ENCODE peak calls at places on chromosomes 7 and 10, in six cellular contexts. L, Y, H, G, O and P are unnamed samples.

GRCh38 chr7:31948041-31948440 is 122.2 kb downstream of the PDE1C start:
- DNase-seq in L (no peak), Y (no peak), H (no peak), G (peak), O (no peak), P (no peak)

GRCh38 chr10:90378524-90379076 is 479.2 kb downstream of the HTR7 start:
- DNase-seq in L (no peak), Y (no peak), H (no peak), G (no peak), O (no peak), P (no peak)

GRCh38 chr7:119197872-119198527 is 973.5 kb downstream of the ANKRD7 start:
- DNase-seq in L (peak), Y (peak), H (peak), G (peak), O (peak), P (peak)

GRCh38 chr10:15043674-15044073 is at the start of gene OLAH:
- DNase-seq in L (no peak), Y (no peak), H (no peak), G (no peak), O (no peak), P (no peak)

GRCh38 chr10:49268185-49268584 is 30.8 kb upstream of the C10orf71 start:
- DNase-seq in L (no peak), Y (no peak), H (no peak), G (no peak), O (no peak), P (peak)

GRCh38 chr10:43284341-43284910 is 17.6 kb upstream of the RASGEF1A start:
- DNase-seq in L (no peak), Y (no peak), H (no peak), G (no peak), O (no peak), P (peak)

GRCh38 chr10:99976886-99977391 is 32.8 kb downstream of the DNMBP start:
- DNase-seq in L (no peak), Y (peak), H (no peak), G (no peak), O (no peak), P (no peak)

GRCh38 chr10:4826788-4827324 is 849 bp downstream of the AKR1E2 start:
- DNase-seq in L (no peak), Y (no peak), H (no peak), G (no peak), O (no peak), P (no peak)

GRCh38 chr10:23338155-23338828 is 6.3 kb downstream of the C10orf67 start:
- DNase-seq in L (no peak), Y (peak), H (no peak), G (peak), O (no peak), P (no peak)

GRCh38 chr7:22356855-22357310 is at the start of gene RAPGEF5:
- DNase-seq in L (no peak), Y (peak), H (no peak), G (no peak), O (no peak), P (peak)

GRCh38 chr7:30474893-30475292 is 3.7 kb downstream of the NOD1 start:
- DNase-seq in L (no peak), Y (no peak), H (no peak), G (no peak), O (no peak), P (no peak)

GRCh38 chr10:33460461-33461294 is 126.2 kb upstream of the NRP1 start:
- DNase-seq in L (no peak), Y (no peak), H (no peak), G (no peak), O (no peak), P (no peak)

GRCh38 chr10:59606551-59606961 is 103.1 kb downstream of the SLC16A9 start:
- DNase-seq in L (no peak), Y (no peak), H (no peak), G (no peak), O (no peak), P (no peak)

DNA sequence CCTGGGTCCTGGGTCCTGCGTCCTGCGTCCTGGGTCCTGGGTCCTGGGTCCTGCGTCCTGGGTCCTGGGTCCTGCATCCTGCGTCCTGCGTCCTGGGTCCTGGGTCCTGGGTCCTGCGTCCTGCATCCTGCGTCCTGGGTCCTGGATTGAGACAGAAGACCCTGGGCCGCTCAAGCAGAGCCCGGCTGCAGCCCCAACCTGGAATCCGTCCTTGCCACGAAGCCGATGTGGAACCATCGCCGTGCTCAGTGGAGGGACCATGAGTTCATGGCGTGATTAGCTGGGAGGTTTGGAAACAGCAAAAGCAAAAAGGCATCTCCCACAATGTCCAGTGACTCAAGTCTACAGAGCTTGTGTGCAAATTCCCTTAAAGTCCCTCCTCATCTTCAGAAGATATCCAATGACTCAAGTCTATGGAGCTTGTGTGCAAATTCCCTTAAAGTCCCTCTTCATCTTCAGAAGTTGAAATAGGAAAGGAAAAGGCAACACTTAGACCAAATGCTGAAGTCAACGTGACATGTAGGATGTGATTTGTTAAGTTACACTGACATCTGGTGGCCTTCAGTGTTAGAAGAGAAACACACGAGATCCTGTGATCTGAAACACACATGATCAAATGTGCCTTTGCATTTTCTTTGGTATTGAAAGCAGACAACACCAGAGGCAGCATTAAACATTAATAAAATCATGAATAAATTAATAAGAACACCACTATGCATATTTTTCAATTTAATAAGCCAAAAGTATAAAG is 179.9 kb downstream of the PTPRN2 start:
- DNase-seq in L (peak), Y (peak), H (no peak), G (peak), O (no peak), P (peak)
- TF ChIP-seq JUND in L (no peak), Y (no peak), H (no peak), G (no peak), O (no peak), P (no peak)

DNA sequence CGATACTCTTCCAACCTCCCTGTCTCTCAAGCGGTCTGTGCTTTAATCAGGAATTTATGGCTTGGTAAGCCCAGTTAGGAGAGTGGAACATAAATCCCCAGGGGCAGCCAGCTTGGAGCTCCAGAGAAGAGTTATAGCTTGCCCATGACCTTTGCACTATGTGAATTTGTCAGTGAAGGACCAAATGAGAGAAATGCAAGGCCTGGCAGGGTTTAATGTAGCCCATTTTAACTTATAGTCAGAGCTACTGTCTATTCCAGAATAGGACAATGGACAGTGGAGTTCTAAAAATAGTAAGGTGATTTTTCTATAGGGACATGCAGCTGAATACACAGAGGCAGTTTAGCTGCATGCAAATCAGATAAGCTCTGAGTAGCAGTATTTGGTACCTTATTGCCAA is 142.6 kb upstream of the CAV2 start:
- DNase-seq in L (no peak), Y (no peak), H (no peak), G (no peak), O (no peak), P (peak)
- TF ChIP-seq JUND in L (no peak), Y (no peak), H (no peak), G (no peak), O (no peak), P (no peak)

GRCh38 chr10:93473804-93474472 is 8.2 kb downstream of the MYOF start:
- DNase-seq in L (no peak), Y (no peak), H (no peak), G (no peak), O (no peak), P (no peak)

GRCh38 chr10:93469454-93469853 is 12.7 kb downstream of the MYOF start:
- DNase-seq in L (no peak), Y (no peak), H (no peak), G (no peak), O (no peak), P (peak)

GRCh38 chr10:93473161-93473560 is 9.0 kb downstream of the MYOF start:
- DNase-seq in L (no peak), Y (no peak), H (no peak), G (no peak), O (no peak), P (no peak)

GRCh38 chr10:93468532-93469213 is 13.5 kb downstream of the MYOF start:
- DNase-seq in L (no peak), Y (peak), H (no peak), G (peak), O (no peak), P (no peak)

DNA sequence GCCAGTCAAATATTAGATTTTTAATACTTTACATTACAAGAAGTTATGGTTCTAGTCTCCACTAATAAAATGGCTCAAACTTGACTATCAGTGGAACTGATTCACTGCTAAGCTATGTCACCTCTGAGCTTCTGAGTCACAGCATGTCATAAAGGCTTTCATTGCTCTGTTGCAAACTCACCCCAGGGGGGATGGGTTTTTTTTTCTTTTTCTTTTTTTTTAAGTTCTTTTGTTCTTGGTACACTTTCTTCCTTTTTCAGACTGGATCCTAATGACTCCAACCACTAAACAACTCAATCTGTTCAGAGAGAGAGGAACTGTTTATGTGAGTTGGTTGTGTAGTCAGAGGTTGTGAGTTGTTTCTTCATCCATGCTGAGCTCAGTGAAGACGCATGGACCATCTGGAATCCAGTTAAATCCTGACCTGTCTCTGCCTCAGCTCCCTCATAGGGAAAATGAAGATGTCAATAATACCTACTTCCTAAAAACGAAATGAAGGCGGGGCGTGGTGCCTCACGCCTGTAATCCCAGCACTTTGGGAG is 11.0 kb downstream of the MYOF start:
- DNase-seq in L (no peak), Y (peak), H (no peak), G (peak), O (no peak), P (no peak)
- TF ChIP-seq JUND in L (no peak), Y (no peak), H (peak), G (no peak), O (no peak), P (no peak)

GRCh38 chr10:76286536-76286935 is 855.1 kb downstream of the LRMDA start:
- DNase-seq in L (no peak), Y (no peak), H (no peak), G (no peak), O (no peak), P (no peak)

GRCh38 chr10:76296885-76297775 is 865.7 kb downstream of the LRMDA start:
- DNase-seq in L (no peak), Y (no peak), H (no peak), G (no peak), O (no peak), P (no peak)

GRCh38 chr10:76287856-76288255 is 856.4 kb downstream of the LRMDA start:
- DNase-seq in L (no peak), Y (no peak), H (no peak), G (no peak), O (no peak), P (no peak)

GRCh38 chr10:76291175-76291574 is 859.8 kb downstream of the LRMDA start:
- DNase-seq in L (no peak), Y (no peak), H (no peak), G (no peak), O (no peak), P (no peak)
- TF ChIP-seq JUND in L (no peak), Y (no peak), H (no peak), G (no peak), O (no peak), P (no peak)

GRCh38 chr10:54124209-54124890 is 676.7 kb downstream of the PCDH15 start:
- DNase-seq in L (no peak), Y (no peak), H (no peak), G (no peak), O (no peak), P (no peak)
- TF ChIP-seq JUND in L (no peak), Y (no peak), H (no peak), G (no peak), O (no peak), P (no peak)

GRCh38 chr7:130274983-130275649 is 8.5 kb downstream of the CPA2 start:
- DNase-seq in L (no peak), Y (no peak), H (no peak), G (no peak), O (no peak), P (no peak)

GRCh38 chr7:130276796-130277762 is 10.4 kb downstream of the CPA2 start:
- DNase-seq in L (no peak), Y (no peak), H (no peak), G (no peak), O (no peak), P (no peak)

GRCh38 chr7:130278892-130279690 is 12.4 kb downstream of the CPA2 start:
- DNase-seq in L (no peak), Y (no peak), H (no peak), G (no peak), O (no peak), P (no peak)

GRCh38 chr7:130275826-130276291 is 9.2 kb downstream of the CPA2 start:
- DNase-seq in L (no peak), Y (no peak), H (no peak), G (no peak), O (no peak), P (no peak)

GRCh38 chr7:130277763-130278643 is 11.3 kb downstream of the CPA2 start:
- DNase-seq in L (peak), Y (peak), H (no peak), G (peak), O (no peak), P (peak)
- TF ChIP-seq JUND in L (peak), Y (no peak), H (peak), G (no peak), O (no peak), P (no peak)

GRCh38 chr10:76303682-76304316 is 872.4 kb downstream of the LRMDA start:
- DNase-seq in L (peak), Y (peak), H (peak), G (peak), O (no peak), P (peak)
- TF ChIP-seq JUND in L (no peak), Y (no peak), H (no peak), G (no peak), O (no peak), P (no peak)

DNA sequence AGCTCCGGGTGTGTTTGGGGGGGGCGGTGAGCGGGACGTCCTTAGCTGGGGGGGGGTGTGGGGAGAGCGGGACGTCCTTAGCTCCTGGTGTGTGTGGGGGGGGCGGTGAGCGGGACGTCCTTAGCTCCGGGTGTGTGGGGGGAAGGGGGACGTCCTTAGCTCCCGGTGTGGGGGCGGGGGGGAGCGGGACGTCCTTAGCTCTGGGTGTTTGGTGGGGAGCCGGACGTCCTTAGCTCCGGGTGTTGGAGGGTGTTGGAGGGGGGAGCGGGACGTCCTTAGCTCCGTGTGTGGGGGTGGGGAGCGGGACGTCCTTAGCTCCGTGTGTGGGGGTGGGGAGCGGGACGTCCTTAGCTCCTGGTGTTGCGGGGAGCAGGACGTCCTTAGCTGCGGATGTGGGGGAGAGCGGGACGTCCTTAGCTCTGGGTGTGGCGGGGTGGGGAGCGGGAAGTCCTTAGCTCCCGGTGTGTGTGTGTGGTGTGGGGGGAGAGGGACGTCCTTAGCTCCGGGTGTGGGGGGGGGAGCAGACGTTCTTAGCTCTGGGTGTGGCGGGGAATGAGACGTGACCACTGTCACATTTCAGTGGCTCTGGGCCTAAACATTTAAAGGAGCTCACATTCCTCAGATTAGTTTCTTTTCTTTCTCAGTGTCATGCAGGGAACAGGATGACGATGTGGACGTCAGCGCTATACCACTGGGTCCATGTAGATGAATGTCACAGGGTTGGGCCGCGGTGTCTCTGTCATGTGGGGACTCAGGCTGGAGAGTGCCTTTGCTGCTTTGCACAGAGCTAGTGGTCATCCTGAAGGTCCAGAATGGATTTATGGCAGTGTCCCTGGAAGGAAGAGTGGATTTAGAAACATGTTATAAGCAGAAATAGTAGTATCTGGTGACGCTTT is 7.5 kb downstream of the DYNC2I1 start:
- DNase-seq in L (peak), Y (peak), H (no peak), G (peak), O (peak), P (peak)
- TF ChIP-seq JUND in L (peak), Y (no peak), H (no peak), G (no peak), O (no peak), P (no peak)

DNA sequence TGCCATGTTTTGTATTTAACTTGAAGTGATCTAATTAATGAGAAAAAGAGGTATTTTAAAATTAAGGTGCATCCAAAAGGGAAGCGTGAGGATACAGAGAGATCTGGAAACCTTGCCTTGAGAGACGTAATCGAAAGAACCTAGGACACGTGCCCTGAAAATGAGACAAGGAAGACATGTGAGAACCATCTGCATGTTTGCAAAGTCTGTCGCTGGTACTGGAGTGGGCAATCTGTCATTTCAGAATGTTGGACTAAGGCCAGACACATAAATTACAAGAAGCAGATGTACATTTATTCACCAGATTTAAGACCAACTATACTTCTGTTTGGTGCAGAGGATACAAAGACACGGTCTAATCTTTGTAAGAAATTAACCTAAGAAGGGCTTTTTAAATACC is 9.2 kb downstream of the AGR2 start:
- DNase-seq in L (no peak), Y (no peak), H (no peak), G (no peak), O (no peak), P (no peak)
- TF ChIP-seq JUND in L (no peak), Y (no peak), H (no peak), G (no peak), O (no peak), P (no peak)